ENCODE peak calls at places on chromosomes 2 and 18, in five cellular contexts. N, L, D, E and F are unnamed samples.

GRCh38 chr2:15939854-15940660 is at the start of gene MYCN:
- DNase-seq in D (no peak), L (no peak), N (no peak), E (peak; percentile 96), F (no peak)

GRCh38 chr18:31942301-31942998 is 478 bp downstream of the TRAPPC8 start:
- DNase-seq in D (peak; percentile 54), L (no peak), N (no peak), E (no peak), F (no peak)

GRCh38 chr2:45567288-45567963 is 43.6 kb downstream of the SRBD1 start:
- DNase-seq in N (no peak), E (no peak), L (no peak), D (no peak), F (no peak)

GRCh38 chr2:106108351-106108750 is 85.8 kb downstream of the UXS1 start:
- DNase-seq in L (no peak), D (no peak), N (peak; percentile 10), E (no peak), F (no peak)

GRCh38 chr2:35933031-35933430 is 422.5 kb upstream of the CRIM1 start:
- DNase-seq in L (no peak), E (no peak), D (no peak), N (no peak), F (no peak)

GRCh38 chr2:23901966-23902942 is 24.7 kb downstream of the ATAD2B start:
- DNase-seq in L (no peak), N (no peak), D (no peak), E (no peak), F (no peak)

GRCh38 chr2:230872968-230873669 is 8.4 kb downstream of the ITM2C start:
- DNase-seq in N (no peak), E (peak; percentile 32), D (no peak), L (no peak), F (no peak)

GRCh38 chr18:56576826-56577573 is 61.4 kb downstream of the TXNL1 start:
- DNase-seq in E (peak; percentile 68), N (no peak), D (no peak), L (no peak), F (no peak)

GRCh38 chr2:66601624-66602023 is 166.7 kb downstream of the MEIS1 start:
- DNase-seq in L (no peak), N (no peak), D (no peak), E (no peak), F (no peak)

GRCh38 chr2:239800785-239801184 is 224.4 kb downstream of the NDUFA10 start:
- DNase-seq in E (peak; percentile 16), N (no peak), D (no peak), L (peak; percentile 54), F (no peak)

GRCh38 chr2:44715671-44716077 is 225.8 kb upstream of the SIX3 start:
- DNase-seq in L (no peak), N (no peak), D (no peak), E (peak; percentile 68), F (peak; percentile 60)

GRCh38 chr2:100013892-100014677 is 128.3 kb downstream of the AFF3 start:
- DNase-seq in N (peak; percentile 95), D (peak; percentile 64), L (peak; percentile 78), E (peak; percentile 76), F (no peak)

GRCh38 chr2:85772019-85772745 is 18.4 kb downstream of the ATOH8 start:
- DNase-seq in D (peak; percentile 99), L (peak; percentile 100), E (peak; percentile 75), N (peak; percentile 77), F (no peak)

GRCh38 chr18:78853341-78853740 is 126.3 kb upstream of the SALL3 start:
- DNase-seq in L (no peak), E (no peak), D (no peak), N (no peak), F (no peak)

GRCh38 chr2:11811036-11811654 is 64.7 kb downstream of the LPIN1 start:
- DNase-seq in E (no peak), L (no peak), N (no peak), D (no peak), F (no peak)

GRCh38 chr2:143607446-143608110 is 478.4 kb downstream of the ARHGAP15 start:
- DNase-seq in D (no peak), L (no peak), N (no peak), E (no peak), F (peak; percentile 22)

GRCh38 chr2:201260302-201260800 is at the start of gene CASP8:
- DNase-seq in D (no peak), L (no peak), E (peak; percentile 30), N (no peak), F (no peak)

DNA sequence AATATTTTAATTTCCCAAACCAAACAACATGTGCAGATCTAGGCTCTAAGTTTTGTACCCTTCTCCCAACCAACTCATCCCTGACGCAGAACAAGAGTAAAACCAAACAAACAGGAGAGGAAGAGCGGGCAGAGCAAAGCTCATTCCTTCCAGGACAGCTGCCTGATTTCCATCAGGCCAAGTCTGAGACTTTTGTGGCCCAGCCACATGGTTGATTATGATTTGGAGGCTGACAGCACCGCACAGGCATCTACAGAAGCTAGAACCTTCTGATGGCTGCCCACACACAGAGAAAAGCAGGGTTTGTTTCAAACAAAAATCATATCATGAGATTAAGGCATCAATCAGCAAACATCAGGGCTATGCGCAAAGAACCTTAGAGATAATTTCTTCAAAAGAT is 262.6 kb downstream of the TNS1 start:
- DNase-seq in D (no peak), L (no peak), E (peak; percentile 3), N (no peak), F (no peak)
- H3K27ac ChIP-seq in D (no peak overlapping the region), L (peak overlapping the region; percentile 62), E (no peak overlapping the region), N (no peak overlapping the region), F (no peak overlapping the region)

DNA sequence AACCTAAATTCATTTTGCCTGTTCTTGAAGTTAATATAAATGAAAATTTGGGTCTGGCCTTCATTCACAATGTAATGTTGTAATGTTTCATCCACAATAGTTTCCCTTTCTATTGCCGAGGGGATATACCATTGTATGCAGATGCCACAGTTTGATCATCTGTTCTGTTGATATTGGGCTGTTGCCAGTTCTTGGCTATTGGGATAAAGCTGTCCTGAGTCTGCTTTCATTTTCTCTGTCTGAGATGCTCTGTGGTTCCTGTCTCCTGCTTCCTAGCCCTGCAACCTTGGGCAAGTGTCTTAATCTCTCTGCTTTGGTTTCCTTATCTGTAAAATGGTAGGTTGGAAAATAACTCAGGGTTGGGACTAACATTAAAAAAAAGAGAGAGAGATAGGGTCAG is 25.2 kb downstream of the B3GNT2 start:
- DNase-seq in L (no peak), N (no peak), D (no peak), E (no peak), F (no peak)
- H3K36me3 ChIP-seq in L (peaks cover 5% of the 10 kb centered on the region), N (no peaks in the 10 kb centered on the region), D (peaks cover 11% of the 10 kb centered on the region), E (peaks cover 69% of the 10 kb centered on the region), F (peaks cover 10% of the 10 kb centered on the region)

DNA sequence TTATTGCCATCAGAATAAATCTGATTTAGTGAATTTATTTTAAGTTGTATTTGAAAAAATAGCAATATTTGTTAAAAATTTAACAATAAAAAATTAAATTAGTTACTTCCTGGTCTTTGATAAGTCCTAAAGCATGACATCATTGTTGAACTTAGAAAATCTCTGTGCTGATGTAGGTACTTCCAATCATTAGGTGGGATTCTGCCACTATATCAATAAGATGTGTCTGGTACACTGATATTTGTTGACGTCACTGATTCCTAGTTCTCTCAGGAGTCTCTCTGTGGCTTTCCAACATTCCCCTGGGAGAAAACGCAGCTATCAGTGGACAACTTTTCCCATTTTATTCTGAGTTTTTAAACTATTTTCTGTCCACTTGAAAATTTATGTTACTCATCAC is 143.5 kb downstream of the GALNT13 start:
- DNase-seq in D (no peak), L (no peak), E (no peak), N (no peak), F (no peak)
- H3K9me3 ChIP-seq in D (no peaks in the 10 kb centered on the region), L (peaks cover 6% of the 10 kb centered on the region), E (no peaks in the 10 kb centered on the region), N (no peaks in the 10 kb centered on the region), F (no peaks in the 10 kb centered on the region)

GRCh38 chr2:226478121-226478809 is 321.4 kb downstream of the IRS1 start:
- DNase-seq in N (no peak), L (peak; percentile 91), D (peak; percentile 72), E (peak; percentile 61), F (no peak)

GRCh38 chr2:226471987-226472470 is 327.6 kb downstream of the IRS1 start:
- DNase-seq in N (no peak), D (no peak), E (no peak), L (no peak), F (no peak)

GRCh38 chr2:226474131-226474530 is 325.5 kb downstream of the IRS1 start:
- DNase-seq in N (no peak), D (no peak), L (no peak), E (no peak), F (no peak)

GRCh38 chr2:226475650-226476049 is 324.0 kb downstream of the IRS1 start:
- DNase-seq in D (no peak), L (no peak), E (no peak), N (no peak), F (no peak)

DNA sequence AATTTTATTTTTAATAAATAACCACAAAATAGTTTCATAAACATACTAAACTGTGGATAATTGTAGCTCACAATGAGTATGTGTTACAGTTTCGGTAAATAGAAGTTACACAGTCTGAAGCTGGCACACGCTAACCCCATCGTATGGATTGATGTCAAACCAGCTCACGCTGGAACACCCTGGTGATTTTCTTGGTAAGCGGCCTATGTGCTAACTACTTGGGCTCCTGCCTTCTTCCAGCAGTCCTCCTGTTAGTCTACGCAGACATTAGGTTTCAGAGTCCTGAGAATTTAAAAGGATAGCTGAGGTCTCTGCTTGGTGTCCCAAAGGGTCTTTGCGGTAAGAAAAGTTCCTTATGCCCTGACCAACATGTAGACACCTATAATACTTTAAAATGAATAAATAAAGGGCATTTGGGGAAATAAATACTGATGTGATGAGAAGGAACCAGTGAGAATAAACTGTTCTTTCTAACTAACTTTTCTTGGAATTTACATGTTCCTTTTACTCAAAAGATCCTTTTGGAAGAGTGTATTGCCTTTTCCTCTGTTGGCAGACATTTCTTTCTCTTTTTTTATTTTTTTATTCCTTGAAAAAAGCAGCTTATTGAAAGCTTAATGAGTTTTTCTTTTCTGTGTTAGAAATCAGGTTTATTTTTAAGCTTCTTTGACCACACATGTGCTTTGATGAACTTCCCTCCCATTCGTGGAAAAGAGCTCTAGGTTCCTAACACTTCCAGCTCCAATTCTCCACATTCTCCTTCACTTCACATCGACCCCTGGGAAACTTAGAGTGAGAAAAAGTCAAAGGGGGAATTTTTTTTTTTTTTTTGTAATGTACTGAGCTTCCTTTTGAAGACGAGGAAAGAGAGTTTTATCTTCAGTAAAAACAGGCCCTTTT is 322.1 kb downstream of the IRS1 start:
- DNase-seq in D (no peak), L (peak; percentile 76), N (no peak), E (no peak), F (no peak)
- H3K27ac ChIP-seq in D (no peak overlapping the region), L (peak overlapping the region; percentile 89), N (peak overlapping the region; percentile 91), E (peak overlapping the region; percentile 67), F (no peak overlapping the region)

GRCh38 chr2:46947841-46948240 is 32.2 kb upstream of the MCFD2 start:
- DNase-seq in D (no peak), E (no peak), L (no peak), N (no peak), F (no peak)
- H3K36me3 ChIP-seq in D (no peaks in the 10 kb centered on the region), E (peaks cover 18% of the 10 kb centered on the region), L (peaks cover 11% of the 10 kb centered on the region), N (no peaks in the 10 kb centered on the region), F (no peaks in the 10 kb centered on the region)

GRCh38 chr18:14925281-14925709 is 177.3 kb downstream of the ANKRD30B start:
- DNase-seq in L (no peak), D (no peak), E (no peak), N (no peak), F (no peak)
- H3K9me3 ChIP-seq in L (no peaks in the 10 kb centered on the region), D (no peaks in the 10 kb centered on the region), E (peaks cover 86% of the 10 kb centered on the region), N (no peaks in the 10 kb centered on the region), F (no peaks in the 10 kb centered on the region)

GRCh38 chr18:58320907-58321561 is 277.0 kb downstream of the NEDD4L start:
- DNase-seq in N (no peak), L (no peak), E (peak; percentile 3), D (no peak), F (no peak)
- H3K27ac ChIP-seq in N (no peak overlapping the region), L (no peak overlapping the region), E (no peak overlapping the region), D (no peak overlapping the region), F (no peak overlapping the region)